ENCODE peak calls at places on chromosomes 7 and 10, in eight cellular contexts. Z, L, A, B, F, T, O and W are unnamed samples.

GRCh38 chr7:92763636-92764423 is 72.5 kb downstream of the CDK6 start:
- DNase-seq in O (peak), T (peak), L (peak), Z (no peak), F (peak), A (peak), B (peak), W (peak)

GRCh38 chr10:62183442-62183841 is 85.2 kb downstream of the RTKN2 start:
- DNase-seq in Z (no peak), T (no peak), A (no peak), L (no peak), B (no peak), O (no peak), F (no peak), W (no peak)

GRCh38 chr7:1938788-1939433 is 268.8 kb downstream of the ELFN1 start:
- DNase-seq in L (no peak), F (no peak), Z (no peak), B (no peak), A (no peak), T (no peak), O (no peak), W (peak)

GRCh38 chr7:155579565-155579964 is 33.2 kb upstream of the CNPY1 start:
- DNase-seq in Z (no peak), L (no peak), O (no peak), F (no peak), T (no peak), B (no peak), A (no peak), W (no peak)

GRCh38 chr7:4880218-4880617 is 3.3 kb downstream of the RADIL start:
- DNase-seq in L (no peak), T (no peak), B (no peak), Z (peak), A (no peak), O (no peak), F (no peak), W (no peak)

GRCh38 chr7:68276725-68277124 is 1280.1 kb downstream of the TYW1 start:
- DNase-seq in Z (no peak), L (no peak), A (no peak), O (no peak), T (no peak), F (no peak), B (no peak), W (no peak)

GRCh38 chr10:3045471-3046209 is 21.7 kb upstream of the PFKP start:
- DNase-seq in L (peak), O (peak), F (peak), Z (peak), A (peak), B (no peak), T (peak), W (no peak)

GRCh38 chr10:118332948-118333710 is 9.0 kb downstream of the FAM204A start:
- DNase-seq in T (peak), L (peak), B (no peak), F (no peak), Z (no peak), O (no peak), A (no peak), W (no peak)

GRCh38 chr10:68602434-68602833 is 42.3 kb downstream of the TET1 start:
- DNase-seq in B (no peak), F (no peak), Z (no peak), O (no peak), A (no peak), L (peak), T (no peak), W (no peak)

GRCh38 chr7:15626041-15626440 is 60.4 kb downstream of the MEOX2 start:
- DNase-seq in T (no peak), Z (no peak), L (no peak), A (no peak), O (no peak), B (no peak), F (no peak), W (no peak)

GRCh38 chr7:117048854-117049321 is 95.6 kb downstream of the ST7 start:
- DNase-seq in L (no peak), Z (no peak), B (no peak), F (no peak), O (no peak), T (no peak), A (no peak), W (no peak)
- TF ChIP-seq MAX in L (no peak), Z (no peak), B (no peak), F (no peak), O (no peak), T (no peak), A (no peak), W (no peak)

DNA sequence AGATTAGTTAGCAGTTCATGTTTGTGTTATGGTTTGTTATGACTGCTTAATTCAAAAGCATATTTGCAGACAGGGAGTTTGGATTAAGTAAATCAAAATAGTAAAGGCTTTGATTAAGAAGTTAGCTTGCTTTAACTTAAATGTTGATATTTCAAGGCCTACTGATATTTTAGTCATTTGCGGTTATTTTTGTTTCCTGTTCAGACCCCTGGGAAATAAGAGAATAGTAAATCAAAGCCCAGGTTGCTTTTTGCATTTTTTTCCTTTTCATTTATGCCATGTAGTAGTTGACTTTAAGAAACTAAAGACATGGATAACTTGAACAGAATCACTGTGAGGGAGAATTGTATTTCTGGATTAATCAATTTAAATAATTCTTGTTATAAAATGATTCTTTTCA is 77.3 kb downstream of the HDAC9 start:
- DNase-seq in T (no peak), F (no peak), B (no peak), A (no peak), O (no peak), L (no peak), Z (no peak), W (no peak)
- H3K4me3 ChIP-seq in T (no peak), F (no peak), B (no peak), A (no peak), O (no peak), L (no peak), Z (no peak), W (no peak)

DNA sequence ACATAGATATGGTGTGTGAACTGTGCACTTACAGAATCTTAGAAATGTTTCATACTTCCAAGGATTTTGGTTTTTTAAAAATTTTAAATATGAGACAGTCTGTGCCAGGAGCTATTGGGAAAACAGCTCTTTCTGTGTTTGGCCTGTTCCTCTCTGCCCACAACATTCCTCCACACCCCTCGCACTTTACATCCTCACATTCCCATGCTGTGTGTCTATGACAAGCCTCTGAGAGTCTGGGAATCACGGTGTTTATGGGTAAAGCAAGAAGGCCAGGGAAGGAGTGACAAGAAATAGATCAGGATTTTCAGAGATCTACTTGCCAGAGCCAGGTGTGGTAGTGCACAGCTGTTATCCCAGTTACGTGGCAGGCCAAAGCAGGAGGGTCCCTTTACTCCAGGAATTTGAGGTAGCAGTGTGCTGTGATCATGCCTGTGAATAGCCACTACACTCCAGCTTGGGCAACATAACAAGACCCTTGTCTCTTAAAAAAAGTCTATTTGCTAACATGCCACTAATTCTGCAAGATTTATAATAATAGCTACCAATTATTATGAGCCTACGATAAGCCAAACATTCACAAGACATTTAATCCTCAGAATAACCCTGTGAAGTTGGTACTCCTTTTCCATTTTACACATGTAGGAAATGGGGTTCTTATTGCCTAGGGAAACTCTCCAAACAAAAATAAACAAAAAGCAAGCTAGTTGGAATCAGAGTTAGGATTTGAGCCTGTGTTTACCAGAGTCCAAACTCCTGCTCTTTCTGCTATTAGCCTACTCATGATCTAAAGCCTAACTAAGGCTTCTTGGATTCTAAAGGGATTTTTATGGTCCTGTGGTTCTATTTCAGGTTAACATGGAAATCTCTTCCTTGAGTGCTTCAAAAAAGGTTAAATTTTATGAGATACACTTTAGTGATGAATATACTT is 168.3 kb upstream of the SP8 start:
- DNase-seq in F (no peak), O (no peak), L (no peak), B (no peak), A (no peak), T (no peak), Z (no peak), W (no peak)
- TF ChIP-seq MAX in F (no peak), O (no peak), L (no peak), B (no peak), A (no peak), T (no peak), Z (no peak), W (no peak)

GRCh38 chr7:27185013-27185707 is at the start of gene HOXA11:
- DNase-seq in O (no peak), Z (no peak), B (no peak), T (peak), L (no peak), A (no peak), F (peak), W (peak)
- H3K4me3 ChIP-seq in O (no peak), Z (peak), B (peak), T (peak), L (peak), A (peak), F (no peak), W (peak)

GRCh38 chr10:72260588-72261322 is 13.0 kb upstream of the DDIT4 start:
- DNase-seq in O (peak), B (no peak), T (peak), L (peak), F (peak), A (peak), Z (peak), W (peak)
- TF ChIP-seq MAX in O (peak), B (no peak), T (no peak), L (peak), F (peak), A (peak), Z (no peak), W (peak)

GRCh38 chr10:74177140-74177677 is 26.2 kb downstream of the ADK start:
- DNase-seq in O (peak), L (peak), Z (no peak), B (no peak), T (no peak), A (peak), F (no peak), W (peak)

GRCh38 chr10:74175510-74176379 is 24.7 kb downstream of the ADK start:
- DNase-seq in B (no peak), F (no peak), Z (no peak), O (no peak), A (no peak), L (no peak), T (no peak), W (no peak)

GRCh38 chr10:74176380-74177139 is 25.5 kb downstream of the ADK start:
- DNase-seq in A (peak), O (peak), B (peak), F (peak), Z (peak), L (peak), T (peak), W (peak)

GRCh38 chr10:74179124-74179710 is 28.2 kb downstream of the ADK start:
- DNase-seq in F (no peak), Z (no peak), L (no peak), O (no peak), B (no peak), A (no peak), T (no peak), W (peak)

DNA sequence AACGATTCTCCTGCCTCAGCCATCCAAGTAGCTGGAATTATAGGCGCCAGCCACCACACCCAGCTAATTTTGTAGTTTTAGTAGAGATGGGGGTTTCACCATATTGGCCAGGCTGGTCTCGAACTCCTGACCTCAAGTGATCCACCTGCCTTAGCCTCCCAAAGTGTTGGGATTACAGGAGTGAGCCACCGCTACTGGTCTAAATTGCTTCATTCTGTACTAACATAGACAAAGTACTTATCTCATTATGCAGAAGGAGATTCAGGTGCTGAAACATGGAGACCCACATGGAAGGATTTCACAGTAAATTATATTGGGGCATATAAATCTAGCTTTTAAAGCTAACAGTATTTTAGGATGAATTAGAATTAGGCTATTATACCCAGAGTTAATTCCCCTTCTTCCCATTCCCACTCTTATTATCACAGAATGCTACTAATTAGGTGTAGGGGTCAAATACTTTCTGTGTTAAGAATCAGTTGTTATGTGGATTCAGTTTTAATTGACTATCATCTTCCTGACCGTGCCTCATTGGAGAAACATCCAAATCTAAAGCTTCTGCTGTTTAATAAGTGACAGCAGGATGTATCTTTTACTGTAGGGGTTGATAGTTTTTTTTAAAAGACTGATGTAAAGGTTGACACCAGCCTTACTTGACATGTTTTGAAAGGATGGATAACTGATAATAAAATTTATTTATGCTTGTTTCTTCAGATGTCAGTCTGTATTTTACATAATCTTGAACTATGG is 27.2 kb downstream of the ADK start:
- DNase-seq in Z (no peak), A (no peak), F (no peak), T (no peak), B (no peak), L (no peak), O (no peak), W (no peak)
- H3K4me3 ChIP-seq in Z (no peak), A (no peak), F (no peak), T (no peak), B (no peak), L (no peak), O (peak), W (peak)